ENCODE peak calls at places on chromosomes 16 and 17, in six cellular contexts. A is lung, X is right lobe of liver, W is neural progenitor cell, C is HepG2, V is fibroblast of lung. S is an unnamed sample.

GRCh38 chr17:14803781-14804180 is 461.3 kb downstream of the PMP22 start:
- DNase-seq in A (no peak), X (no peak), W (no peak), C (no peak), V (no peak), S (no peak)

GRCh38 chr16:54280751-54281150 is 5.8 kb downstream of the IRX3 start:
- DNase-seq in A (no peak), X (no peak), W (no peak), C (no peak), V (peak; percentile 36), S (no peak)

GRCh38 chr17:80053102-80053501 is 16.7 kb downstream of the CCDC40 start:
- DNase-seq in A (no peak), X (no peak), W (no peak), C (no peak), V (no peak), S (no peak)

GRCh38 chr17:49676276-49676868 is 1.5 kb downstream of the SPOP start:
- DNase-seq in A (no peak), X (no peak), W (peak; percentile 60), C (no peak), V (peak; percentile 32), S (no peak)

GRCh38 chr17:28704219-28704858 is 7.3 kb downstream of the PROCA1 start:
- DNase-seq in A (no peak), X (no peak), W (no peak), C (no peak), V (no peak), S (no peak)

GRCh38 chr16:48444574-48444973 is 59.4 kb upstream of the SIAH1 start:
- DNase-seq in A (no peak), X (no peak), W (no peak), C (no peak), V (peak; percentile 92), S (no peak)

GRCh38 chr17:34487616-34488015 is 91.8 kb upstream of the TMEM132E start:
- DNase-seq in A (no peak), X (no peak), W (peak; percentile 61), C (no peak), V (no peak), S (no peak)

GRCh38 chr17:45413498-45413923 is 19.2 kb downstream of the ARHGAP27 start:
- DNase-seq in A (no peak), X (peak; percentile 63), W (no peak), C (peak; percentile 57), V (no peak), S (no peak)

GRCh38 chr17:38605852-38606645 is at the start of gene SRCIN1:
- DNase-seq in A (no peak), X (peak; percentile 69), W (peak; percentile 86), C (peak; percentile 57), V (peak; percentile 23), S (no peak)

GRCh38 chr16:87040169-87041117 is 276.7 kb downstream of the C16orf95 start:
- DNase-seq in A (no peak), X (no peak), W (no peak), C (no peak), V (no peak), S (no peak)
- H3K27me3 ChIP-seq in A (no peaks in the 10 kb centered on the region), X (no peaks in the 10 kb centered on the region), W (no peaks in the 10 kb centered on the region), C (peaks cover 55% of the 10 kb centered on the region), V (peaks cover 7% of the 10 kb centered on the region), S (no peaks in the 10 kb centered on the region)

DNA sequence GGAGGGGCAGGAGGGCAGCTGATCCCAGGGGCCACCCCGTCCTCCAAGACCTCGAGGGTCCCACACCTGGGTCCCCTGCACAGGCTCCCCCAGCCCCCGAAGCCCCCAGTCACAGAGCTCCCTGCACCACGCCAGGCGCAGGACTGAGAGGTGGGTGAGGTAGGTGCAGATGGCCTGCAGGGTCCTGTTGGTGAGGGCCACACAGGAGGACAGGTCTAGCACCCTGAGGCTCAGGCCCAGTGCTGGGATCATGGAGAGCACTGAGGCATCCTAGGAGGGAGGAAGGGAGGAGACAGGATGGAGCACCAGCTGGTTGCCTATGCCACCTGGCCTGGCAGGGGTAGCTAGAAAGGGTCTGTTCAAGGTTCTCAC is 9.6 kb downstream of the ELMO3 start:
- DNase-seq in A (no peak), X (no peak), W (no peak), C (no peak), V (no peak), S (no peak)
- H3K27ac ChIP-seq in A (no peak overlapping the region), X (no peak overlapping the region), W (no peak overlapping the region), C (no peak overlapping the region), V (no peak overlapping the region), S (no peak overlapping the region)

DNA sequence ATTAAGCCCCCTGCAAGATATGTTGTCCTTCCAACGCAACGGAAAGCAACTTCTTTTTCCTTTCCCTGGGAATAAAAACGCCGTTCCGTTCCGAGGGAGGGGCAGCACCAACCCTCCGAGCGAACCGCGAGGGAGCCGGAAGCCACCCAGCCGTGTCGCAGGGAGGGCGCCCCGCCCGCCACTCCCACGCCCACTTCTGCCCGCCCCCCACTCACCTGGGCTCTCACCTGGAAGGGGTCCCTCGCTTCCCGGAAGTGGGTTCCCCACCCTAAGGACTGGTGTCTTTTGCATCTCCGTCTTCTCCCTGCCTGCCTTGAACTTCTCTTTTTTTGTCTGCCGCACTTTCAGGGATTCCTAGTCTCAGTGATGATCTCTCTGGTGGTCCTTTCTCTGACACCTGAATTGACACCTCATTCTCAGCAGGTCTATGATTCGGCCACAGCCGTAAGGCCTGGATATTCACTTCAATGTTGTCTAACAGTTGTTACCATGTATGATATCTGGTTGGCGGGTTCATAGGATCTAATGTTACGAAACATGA is 25.3 kb upstream of the SLC47A1 start:
- DNase-seq in A (peak; percentile 32), X (peak; percentile 45), W (peak; percentile 53), C (no peak), V (no peak), S (no peak)
- H3K4me3 ChIP-seq in A (no peak overlapping the region), X (peak overlapping the region; percentile 59), W (peak overlapping the region; percentile 72), C (peak overlapping the region; percentile 77), V (peak overlapping the region; percentile 50), S (peak overlapping the region; percentile 62)

GRCh38 chr16:86823895-86824671 is 245.7 kb downstream of the FOXL1 start:
- DNase-seq in A (no peak), X (no peak), W (no peak), C (no peak), V (peak; percentile 99), S (no peak)

GRCh38 chr16:86819523-86819887 is 241.2 kb downstream of the FOXL1 start:
- DNase-seq in A (no peak), X (no peak), W (no peak), C (no peak), V (no peak), S (no peak)

GRCh38 chr16:86824751-86825310 is 246.5 kb downstream of the FOXL1 start:
- DNase-seq in A (no peak), X (no peak), W (no peak), C (no peak), V (peak; percentile 70), S (no peak)

GRCh38 chr16:86823125-86823524 is 244.8 kb downstream of the FOXL1 start:
- DNase-seq in A (no peak), X (no peak), W (no peak), C (no peak), V (peak; percentile 81), S (no peak)

DNA sequence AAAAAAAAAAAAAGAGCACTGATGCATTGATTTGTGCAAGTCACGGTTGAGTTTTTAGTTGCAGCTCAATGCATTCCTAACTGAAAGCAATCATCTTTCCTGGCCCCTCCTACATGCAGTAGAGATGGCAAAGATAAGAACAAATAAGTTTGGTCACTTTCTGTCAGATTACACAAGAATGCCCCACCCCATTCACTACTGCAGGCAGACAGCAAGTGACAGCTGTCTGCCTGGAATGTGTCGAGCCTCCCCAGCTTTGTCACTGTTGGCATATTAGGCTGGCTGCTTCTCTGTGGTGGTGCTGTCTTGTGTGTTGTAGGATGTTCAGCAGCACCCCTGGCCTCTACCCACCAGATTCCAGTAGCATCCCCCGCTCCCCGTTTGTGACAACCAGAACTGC is 243.6 kb downstream of the FOXL1 start:
- DNase-seq in A (no peak), X (no peak), W (no peak), C (no peak), V (no peak), S (no peak)
- H3K27me3 ChIP-seq in A (no peaks in the 10 kb centered on the region), X (no peaks in the 10 kb centered on the region), W (peaks cover 14% of the 10 kb centered on the region), C (peaks cover 72% of the 10 kb centered on the region), V (peaks cover 34% of the 10 kb centered on the region), S (peaks cover 57% of the 10 kb centered on the region)

DNA sequence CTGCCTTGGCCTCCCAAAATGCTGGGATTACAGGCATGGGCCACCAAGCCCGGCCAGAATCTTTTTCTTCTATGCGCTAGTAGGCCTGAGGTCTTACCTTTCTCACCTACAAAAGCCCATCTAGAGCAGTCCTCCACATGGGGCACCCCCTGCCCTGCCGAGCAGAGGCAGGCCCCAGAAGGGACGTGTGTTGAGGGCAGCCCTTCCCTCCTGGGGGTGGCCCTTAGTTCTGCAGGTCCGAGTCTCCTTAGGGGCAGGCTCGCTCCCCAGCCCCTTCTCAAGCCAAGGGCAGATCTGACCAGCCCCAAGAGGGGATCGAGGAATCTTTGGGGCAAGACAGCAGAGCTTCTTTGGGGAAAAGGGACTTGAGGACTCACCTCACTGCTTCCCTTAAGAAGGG is 17.9 kb upstream of the ALDH3A1 start:
- DNase-seq in A (no peak), X (no peak), W (no peak), C (no peak), V (no peak), S (no peak)
- H3K27ac ChIP-seq in A (no peak overlapping the region), X (no peak overlapping the region), W (no peak overlapping the region), C (no peak overlapping the region), V (no peak overlapping the region), S (no peak overlapping the region)

DNA sequence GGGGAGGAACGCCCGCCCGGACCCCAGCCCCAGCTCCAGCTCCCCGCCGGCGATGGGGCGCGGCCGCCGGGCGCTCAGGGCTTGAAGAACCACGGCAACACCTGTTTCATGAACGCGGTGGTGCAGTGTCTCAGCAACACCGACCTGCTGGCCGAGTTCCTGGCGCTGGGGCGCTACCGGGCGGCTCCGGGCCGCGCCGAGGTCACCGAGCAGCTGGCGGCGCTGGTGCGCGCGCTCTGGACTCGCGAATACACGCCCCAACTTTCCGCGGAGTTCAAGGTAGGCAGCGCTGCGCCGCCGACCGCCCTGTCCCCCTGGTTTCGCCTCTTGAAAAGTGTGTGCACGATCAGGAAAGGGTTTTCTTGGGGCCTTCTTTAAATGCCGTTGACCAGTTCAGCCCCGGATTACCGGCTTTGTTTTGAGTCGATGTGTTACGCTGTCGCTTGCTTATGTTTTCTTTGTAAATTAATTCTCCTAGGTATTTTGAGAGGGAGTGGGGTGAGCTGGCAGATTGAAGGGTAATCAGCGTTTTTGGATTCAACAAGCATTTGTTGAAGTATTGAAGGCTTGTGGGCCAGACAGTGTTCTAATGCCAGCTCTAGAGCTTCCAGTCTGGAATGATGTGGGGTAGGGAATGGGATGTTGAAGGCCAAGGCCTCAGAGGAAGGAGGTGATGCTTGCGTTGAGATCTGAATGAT is 690 bp downstream of the USP43 start:
- DNase-seq in A (peak; percentile 65), X (peak; percentile 75), W (peak; percentile 73), C (peak; percentile 30), V (peak; percentile 33), S (peak; percentile 42)
- H3K4me3 ChIP-seq in A (peak overlapping the region; percentile 45), X (peak overlapping the region; percentile 76), W (peak overlapping the region; percentile 66), C (peak overlapping the region; percentile 84), V (no peak overlapping the region), S (peak overlapping the region; percentile 33)

GRCh38 chr16:11533588-11533987 is 53.1 kb downstream of the LITAF start:
- DNase-seq in A (no peak), X (no peak), W (no peak), C (no peak), V (no peak), S (no peak)
- H3K27me3 ChIP-seq in A (no peaks in the 10 kb centered on the region), X (no peaks in the 10 kb centered on the region), W (no peaks in the 10 kb centered on the region), C (no peaks in the 10 kb centered on the region), V (no peaks in the 10 kb centered on the region), S (no peaks in the 10 kb centered on the region)